ENCODE peak calls at places on chromosomes 13 and 19, in nine cellular contexts. C is breast epithelium; Y is cardiac muscle cell; H is left ventricle myocardium inferior; J is OCI-LY7; W is gastrocnemius medialis; Z is colonic mucosa; S is CD8-positive, alpha-beta memory T cell; G is tibial artery. L is an unnamed sample.
A peak's percentile ranks its signal among the peaks of the same experiment; 100 is the strongest.

GRCh38 chr19:29591670-29592069 is 14.4 kb upstream of the POP4 start:
- DNase-seq in C (peak; percentile 43), Y (no peak), H (no peak), J (no peak), W (no peak), Z (no peak), S (no peak), G (no peak), L (no peak)

GRCh38 chr19:15419413-15420025 is 731 bp upstream of the AKAP8L start:
- DNase-seq in C (no peak), Y (peak; percentile 14), H (no peak), J (no peak), W (no peak), Z (no peak), S (no peak), G (no peak), L (no peak)

GRCh38 chr19:38044267-38045111 is 137.5 kb downstream of the SIPA1L3 start:
- DNase-seq in C (no peak), Y (no peak), H (no peak), J (peak; percentile 61), W (no peak), Z (no peak), S (no peak), G (no peak), L (no peak)

GRCh38 chr19:50693064-50693975 is 26.3 kb downstream of the SHANK1 start:
- DNase-seq in C (no peak), Y (no peak), H (no peak), J (no peak), W (no peak), Z (no peak), S (no peak), G (no peak), L (no peak)

GRCh38 chr19:45767881-45768643 is 990 bp downstream of the SIX5 start:
- DNase-seq in C (peak; percentile 74), Y (peak; percentile 77), H (peak; percentile 76), J (peak; percentile 21), W (peak; percentile 62), Z (peak; percentile 67), S (peak; percentile 24), G (peak; percentile 73), L (no peak)

GRCh38 chr13:49908637-49909036 is 27.5 kb downstream of the SPRYD7 start:
- DNase-seq in C (no peak), Y (no peak), H (no peak), J (peak; percentile 23), W (no peak), Z (no peak), S (no peak), G (no peak), L (no peak)

GRCh38 chr19:53057904-53058579 is 13.5 kb downstream of the ERVV-2 start:
- DNase-seq in C (no peak), Y (peak; percentile 15), H (peak; percentile 46), J (no peak), W (no peak), Z (no peak), S (no peak), G (no peak), L (no peak)

GRCh38 chr13:24497742-24498141 is 14.8 kb downstream of the PARP4 start:
- DNase-seq in C (no peak), Y (no peak), H (no peak), J (no peak), W (no peak), Z (no peak), S (no peak), G (no peak), L (no peak)

DNA sequence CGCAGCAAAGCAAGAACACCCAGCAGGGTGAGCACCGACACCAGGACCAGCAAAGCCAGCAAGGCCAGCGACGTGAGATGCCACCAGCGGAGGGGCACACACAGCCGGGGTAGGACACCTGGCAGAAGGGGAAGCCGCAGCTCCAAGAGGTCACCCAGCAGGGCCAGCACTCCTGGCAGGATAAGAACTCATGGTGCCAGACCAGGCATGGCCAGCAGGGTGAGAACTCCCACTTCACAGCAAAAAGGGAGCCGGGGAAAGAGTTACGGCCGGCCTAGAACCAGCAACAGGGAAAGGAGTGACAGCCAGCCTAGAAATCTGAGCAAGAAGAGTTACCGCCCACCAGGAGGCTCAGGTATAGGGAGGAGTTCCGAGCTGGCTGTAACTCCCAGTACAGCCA is 486 bp downstream of the SRRM5 start:
- DNase-seq in C (no peak), Y (no peak), H (no peak), J (no peak), W (no peak), Z (no peak), S (no peak), G (no peak), L (no peak)
- H3K27ac ChIP-seq in C (no peak overlapping the region), Y (no peak overlapping the region), H (no peak overlapping the region), J (no peak overlapping the region), W (no peak overlapping the region), Z (no peak overlapping the region), S (no peak overlapping the region), G (no peak overlapping the region), L (no peak overlapping the region)

GRCh38 chr13:109781384-109782065 is 4.9 kb downstream of the IRS2 start:
- DNase-seq in C (no peak), Y (no peak), H (no peak), J (no peak), W (no peak), Z (no peak), S (peak; percentile 12), G (no peak), L (no peak)

GRCh38 chr13:109778102-109778542 is 8.3 kb downstream of the IRS2 start:
- DNase-seq in C (no peak), Y (no peak), H (no peak), J (no peak), W (no peak), Z (peak; percentile 51), S (no peak), G (no peak), L (no peak)

GRCh38 chr13:109780880-109781383 is 5.5 kb downstream of the IRS2 start:
- DNase-seq in C (no peak), Y (no peak), H (no peak), J (no peak), W (no peak), Z (no peak), S (no peak), G (no peak), L (no peak)

GRCh38 chr13:109779074-109779473 is 7.3 kb downstream of the IRS2 start:
- DNase-seq in C (no peak), Y (no peak), H (no peak), J (peak; percentile 25), W (no peak), Z (no peak), S (peak; percentile 72), G (no peak), L (peak; percentile 75)

GRCh38 chr13:109779876-109780516 is 6.4 kb downstream of the IRS2 start:
- DNase-seq in C (no peak), Y (no peak), H (no peak), J (no peak), W (no peak), Z (no peak), S (no peak), G (no peak), L (no peak)
- H3K4me3 ChIP-seq in C (peak overlapping the region; percentile 48), Y (no peak overlapping the region), H (peak overlapping the region; percentile 78), J (no peak overlapping the region), W (peak overlapping the region; percentile 52), Z (peak overlapping the region; percentile 26), S (peak overlapping the region; percentile 20), G (peak overlapping the region; percentile 73), L (no peak overlapping the region)

GRCh38 chr19:35267818-35268545 is 780 bp upstream of the USF2 start:
- DNase-seq in C (peak; percentile 69), Y (peak; percentile 78), H (peak; percentile 83), J (peak; percentile 86), W (peak; percentile 41), Z (peak; percentile 68), S (peak; percentile 82), G (peak; percentile 60), L (peak; percentile 50)

GRCh38 chr19:35265126-35265995 is 3.4 kb upstream of the USF2 start:
- DNase-seq in C (peak; percentile 52), Y (no peak), H (no peak), J (no peak), W (no peak), Z (no peak), S (no peak), G (no peak), L (no peak)

GRCh38 chr19:35264281-35265125 is 4.3 kb upstream of the USF2 start:
- DNase-seq in C (peak; percentile 15), Y (no peak), H (no peak), J (no peak), W (no peak), Z (no peak), S (no peak), G (no peak), L (no peak)

GRCh38 chr19:35266904-35267817 is 1.6 kb upstream of the USF2 start:
- DNase-seq in C (no peak), Y (no peak), H (peak; percentile 66), J (peak; percentile 58), W (no peak), Z (peak; percentile 49), S (no peak), G (no peak), L (no peak)

GRCh38 chr19:35266149-35266903 is 2.4 kb upstream of the USF2 start:
- DNase-seq in C (peak; percentile 50), Y (no peak), H (no peak), J (no peak), W (no peak), Z (no peak), S (no peak), G (no peak), L (no peak)
- H3K36me3 ChIP-seq in C (no peaks in the 10 kb centered on the region), Y (peaks cover 10% of the 10 kb centered on the region), H (peaks cover 11% of the 10 kb centered on the region), J (peaks cover 68% of the 10 kb centered on the region), W (peaks cover 13% of the 10 kb centered on the region), Z (peaks cover 8% of the 10 kb centered on the region), S (peaks cover 14% of the 10 kb centered on the region), G (peaks cover 12% of the 10 kb centered on the region), L (peaks cover 9% of the 10 kb centered on the region)

GRCh38 chr19:41897181-41897580 is 14.2 kb downstream of the ARHGEF1 start:
- DNase-seq in C (no peak), Y (no peak), H (no peak), J (no peak), W (no peak), Z (no peak), S (no peak), G (no peak), L (no peak)

GRCh38 chr19:41894350-41894749 is 11.4 kb downstream of the ARHGEF1 start:
- DNase-seq in C (no peak), Y (no peak), H (no peak), J (no peak), W (no peak), Z (no peak), S (no peak), G (no peak), L (no peak)

GRCh38 chr19:41897820-41898219 is 14.8 kb downstream of the ARHGEF1 start:
- DNase-seq in C (no peak), Y (no peak), H (no peak), J (no peak), W (no peak), Z (no peak), S (no peak), G (no peak), L (no peak)

GRCh38 chr19:41896581-41896942 is 13.6 kb downstream of the ARHGEF1 start:
- DNase-seq in C (no peak), Y (no peak), H (no peak), J (no peak), W (no peak), Z (no peak), S (no peak), G (no peak), L (no peak)

DNA sequence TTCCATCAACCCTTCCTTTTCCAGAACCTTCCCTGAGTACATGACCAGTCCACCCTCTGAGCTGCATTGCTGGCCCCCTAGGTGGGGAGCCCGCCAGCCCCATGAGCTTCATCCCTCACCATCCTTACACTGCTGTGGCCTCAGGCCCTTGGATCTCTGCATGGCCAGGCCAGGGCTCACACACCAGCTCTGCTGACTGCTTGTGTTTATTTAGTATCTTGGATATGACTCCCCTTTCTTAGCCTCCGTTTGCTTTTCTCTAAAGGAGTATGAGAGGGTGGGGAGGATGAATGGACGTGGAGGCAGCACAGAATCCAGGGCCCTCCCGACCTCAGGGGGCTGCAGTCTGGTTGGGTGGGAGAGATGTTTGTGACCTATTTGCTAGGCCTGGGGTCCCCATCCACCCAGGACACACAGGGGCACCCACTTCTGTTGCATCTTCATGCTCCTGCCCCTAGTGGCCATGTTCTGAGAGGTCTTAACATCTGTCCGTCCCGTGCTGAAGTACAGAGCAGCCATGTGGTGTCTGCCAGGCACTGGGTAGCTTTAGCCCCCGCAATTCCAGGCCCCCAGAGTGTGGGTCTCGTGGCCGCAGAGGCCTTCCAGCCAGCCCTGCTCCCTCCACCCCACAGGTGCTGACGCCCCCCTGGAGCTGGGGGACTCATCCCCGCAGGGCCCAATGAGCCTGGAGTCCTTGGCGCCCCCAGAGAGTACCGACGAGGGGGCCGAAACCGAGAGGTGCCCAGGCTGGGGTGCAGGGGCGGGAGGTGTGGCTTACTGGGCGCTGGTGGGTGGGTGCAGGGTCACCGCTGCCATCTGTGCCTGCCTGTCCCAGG is 13.0 kb downstream of the ARHGEF1 start:
- DNase-seq in C (no peak), Y (no peak), H (no peak), J (peak; percentile 67), W (no peak), Z (no peak), S (no peak), G (no peak), L (no peak)
- H3K27ac ChIP-seq in C (no peak overlapping the region), Y (no peak overlapping the region), H (no peak overlapping the region), J (peak overlapping the region; percentile 36), W (no peak overlapping the region), Z (no peak overlapping the region), S (no peak overlapping the region), G (no peak overlapping the region), L (peak overlapping the region; percentile 37)